ENCODE peak calls at places on chromosomes 13 and 19, in five cellular contexts. One of them, this sample, is unnamed.
A peak's percentile ranks its signal among the peaks of the same experiment; 100 is the strongest.

GRCh38 chr19:45632468-45633196 is 6.6 kb downstream of the EML2 start:
- DNase-seq in GM23338: peak; percentile 93
- DNase-seq in DMS153: peak; percentile 67
- DNase-seq in HCT116: peak; percentile 80
- DNase-seq in iris pigment epithelial cell: peak; percentile 79
- DNase-seq in this sample: no peak

GRCh38 chr19:39407644-39408391 is 1.2 kb downstream of the ZFP36 start:
- DNase-seq in DMS153: no peak
- DNase-seq in iris pigment epithelial cell: peak; percentile 35
- DNase-seq in HCT116: no peak
- DNase-seq in GM23338: peak; percentile 59
- DNase-seq in this sample: no peak

GRCh38 chr19:51607077-51607476 is 23.1 kb downstream of the SIGLEC5 start:
- DNase-seq in iris pigment epithelial cell: no peak
- DNase-seq in HCT116: no peak
- DNase-seq in DMS153: no peak
- DNase-seq in GM23338: no peak
- DNase-seq in this sample: peak; percentile 87

GRCh38 chr13:38602261-38602660 is 84.6 kb upstream of the FREM2 start:
- DNase-seq in DMS153: no peak
- DNase-seq in iris pigment epithelial cell: peak; percentile 48
- DNase-seq in GM23338: no peak
- DNase-seq in HCT116: no peak
- DNase-seq in this sample: no peak

GRCh38 chr19:37905936-37906867 is at the start of gene WDR87:
- DNase-seq in DMS153: peak; percentile 58
- DNase-seq in GM23338: peak; percentile 94
- DNase-seq in iris pigment epithelial cell: no peak
- DNase-seq in HCT116: no peak
- DNase-seq in this sample: peak; percentile 71

GRCh38 chr13:80054806-80055205 is 286.1 kb downstream of the SPRY2 start:
- DNase-seq in HCT116: no peak
- DNase-seq in iris pigment epithelial cell: peak; percentile 16
- DNase-seq in DMS153: no peak
- DNase-seq in GM23338: no peak
- DNase-seq in this sample: no peak

GRCh38 chr13:97142452-97142851 is 79.7 kb upstream of the MBNL2 start:
- DNase-seq in HCT116: peak; percentile 78
- DNase-seq in DMS153: no peak
- DNase-seq in iris pigment epithelial cell: peak; percentile 54
- DNase-seq in GM23338: peak; percentile 56
- DNase-seq in this sample: no peak

GRCh38 chr13:25652764-25653163 is 281.0 kb downstream of the ATP8A2 start:
- DNase-seq in HCT116: no peak
- DNase-seq in DMS153: no peak
- DNase-seq in GM23338: peak; percentile 71
- DNase-seq in iris pigment epithelial cell: no peak
- DNase-seq in this sample: no peak

GRCh38 chr13:27427663-27428062 is 3.2 kb downstream of the GTF3A start:
- DNase-seq in iris pigment epithelial cell: no peak
- DNase-seq in GM23338: no peak
- DNase-seq in DMS153: no peak
- DNase-seq in HCT116: no peak
- DNase-seq in this sample: no peak

GRCh38 chr13:85575110-85575509 is 224.1 kb downstream of the SLITRK6 start:
- DNase-seq in HCT116: no peak
- DNase-seq in GM23338: no peak
- DNase-seq in iris pigment epithelial cell: no peak
- DNase-seq in DMS153: no peak
- DNase-seq in this sample: no peak

GRCh38 chr19:56660381-56661105 is 11.0 kb downstream of the ZNF835 start:
- DNase-seq in DMS153: no peak
- DNase-seq in HCT116: no peak
- DNase-seq in iris pigment epithelial cell: no peak
- DNase-seq in GM23338: no peak
- DNase-seq in this sample: no peak

GRCh38 chr19:18220632-18221275 is 5.5 kb downstream of the PDE4C start:
- DNase-seq in GM23338: peak; percentile 95
- DNase-seq in DMS153: no peak
- DNase-seq in HCT116: no peak
- DNase-seq in iris pigment epithelial cell: no peak
- DNase-seq in this sample: no peak

GRCh38 chr13:113483504-113484287 is 6.8 kb downstream of the DCUN1D2 start:
- DNase-seq in GM23338: no peak
- DNase-seq in DMS153: no peak
- DNase-seq in HCT116: no peak
- DNase-seq in iris pigment epithelial cell: no peak
- DNase-seq in this sample: no peak

GRCh38 chr19:1941146-1942077 is at the start of gene CSNK1G2:
- DNase-seq in HCT116: no peak
- DNase-seq in DMS153: no peak
- DNase-seq in GM23338: no peak
- DNase-seq in iris pigment epithelial cell: no peak
- DNase-seq in this sample: no peak

This sample was measured in GM13977.